ENCODE peak calls at places on chromosomes 11 and 22, in seven cellular contexts. C is mesenchymal stem cell, K is H9, E is IMR-90, N is H1, G is mesendoderm, A is trophoblast cell. M is an unnamed sample.

GRCh38 chr22:49153921-49154320 is 673.8 kb downstream of the BRD1 start:
- DNase-seq in K (no peak), C (no peak), G (no peak), A (no peak), N (no peak), E (no peak), M (no peak)

GRCh38 chr11:128328955-128329551 is 258.3 kb downstream of the ETS1 start:
- DNase-seq in E (no peak), K (no peak), N (no peak), A (no peak), C (no peak), G (peak), M (no peak)

GRCh38 chr11:27820249-27820648 is 120.0 kb upstream of the BDNF start:
- DNase-seq in C (no peak), E (peak), N (no peak), A (no peak), K (no peak), G (no peak), M (no peak)

GRCh38 chr11:126337472-126338241 is 17.8 kb upstream of the ST3GAL4 start:
- DNase-seq in C (no peak), A (no peak), E (no peak), K (no peak), G (no peak), N (no peak), M (no peak)

GRCh38 chr11:11391796-11392195 is 38.7 kb upstream of the CSNK2A3 start:
- DNase-seq in N (no peak), E (peak), A (peak), G (no peak), K (no peak), C (peak), M (no peak)

GRCh38 chr11:8019671-8020597 is 32.8 kb downstream of the EIF3F start:
- DNase-seq in G (no peak), N (peak), C (peak), E (peak), K (peak), A (no peak), M (no peak)

GRCh38 chr11:96448225-96448624 is 58.4 kb downstream of the JRKL start:
- DNase-seq in C (no peak), N (no peak), K (no peak), A (no peak), G (no peak), E (no peak), M (no peak)

GRCh38 chr11:75795276-75796090 is 19.5 kb upstream of the UVRAG start:
- DNase-seq in E (no peak), C (no peak), K (no peak), A (no peak), N (no peak), G (peak), M (no peak)

GRCh38 chr11:84824624-84825023 is 802.5 kb downstream of the DLG2 start:
- DNase-seq in C (peak), A (no peak), K (no peak), E (no peak), N (no peak), G (no peak), M (no peak)

GRCh38 chr22:29765905-29766631 is 739 bp downstream of the ZMAT5 start:
- DNase-seq in G (no peak), N (no peak), A (no peak), C (no peak), E (no peak), K (no peak), M (peak)

GRCh38 chr11:47394322-47395224 is 13.8 kb upstream of the SLC39A13 start:
- DNase-seq in C (peak), G (no peak), K (peak), N (no peak), A (no peak), E (peak), M (no peak)

GRCh38 chr11:6156628-6157367 is 13.3 kb downstream of the OR52B2 start:
- DNase-seq in K (no peak), E (no peak), N (no peak), G (peak), A (no peak), C (no peak), M (no peak)

GRCh38 chr11:92920295-92920694 is 49.2 kb upstream of the MTNR1B start:
- DNase-seq in A (no peak), G (no peak), E (no peak), N (no peak), K (no peak), C (no peak), M (no peak)

GRCh38 chr22:42964994-42965699 is 49.8 kb downstream of the PACSIN2 start:
- DNase-seq in G (peak), K (peak), E (peak), A (no peak), N (no peak), C (peak), M (no peak)

GRCh38 chr11:72229925-72230763 is 5.6 kb downstream of the INPPL1 start:
- DNase-seq in K (no peak), C (no peak), E (no peak), A (no peak), N (no peak), G (no peak), M (no peak)

GRCh38 chr11:130390071-130390758 is 38.2 kb downstream of the ADAMTS8 start:
- DNase-seq in N (no peak), A (peak), E (peak), G (peak), C (peak), K (no peak), M (no peak)

GRCh38 chr11:118232659-118233058 is 7.8 kb upstream of the JAML start:
- DNase-seq in E (no peak), A (no peak), G (no peak), K (no peak), C (no peak), N (no peak), M (no peak)

GRCh38 chr11:6414874-6415328 is 4.0 kb downstream of the APBB1 start:
- DNase-seq in N (no peak), G (no peak), A (no peak), E (no peak), K (no peak), C (no peak), M (no peak)

GRCh38 chr22:41327124-41327523 is 25.8 kb downstream of the ZC3H7B start:
- DNase-seq in G (no peak), C (no peak), E (no peak), A (no peak), K (no peak), N (no peak), M (no peak)

GRCh38 chr11:76670475-76671235 is at the start of gene LRRC32:
- DNase-seq in N (peak), G (peak), C (no peak), K (peak), A (peak), E (no peak), M (peak)

GRCh38 chr22:39300198-39300830 is 19.1 kb downstream of the RPL3 start:
- DNase-seq in C (peak), A (peak), N (no peak), E (no peak), G (peak), K (no peak), M (no peak)

GRCh38 chr11:114157476-114158050 is 98.1 kb downstream of the ZBTB16 start:
- DNase-seq in A (no peak), K (no peak), G (no peak), C (no peak), N (no peak), E (no peak), M (no peak)
- H2BK5ac ChIP-seq in A (no peak), K (no peak), G (no peak), C (no peak), N (no peak), E (no peak), M (peak)

DNA sequence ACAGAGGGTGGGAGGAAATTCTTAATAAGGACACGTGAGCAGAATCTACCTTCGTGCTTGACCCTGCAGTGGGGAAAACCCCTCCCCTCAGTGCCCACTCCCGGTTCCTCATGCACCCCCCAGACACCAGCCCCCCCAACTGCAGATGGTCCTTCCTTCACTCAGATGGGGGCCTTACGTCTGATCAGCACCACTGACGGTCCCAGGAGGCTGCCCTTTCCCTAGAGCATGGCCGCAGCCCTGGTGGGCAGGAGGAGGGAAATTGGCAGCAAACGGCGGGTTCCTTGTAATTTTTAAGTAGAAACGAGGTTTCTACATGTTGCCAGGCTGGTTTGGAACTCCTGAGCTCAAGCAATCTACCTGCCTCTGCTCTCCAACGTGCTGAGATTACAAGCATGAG is 477.7 kb downstream of the TBC1D22A start:
- DNase-seq in G (no peak), K (no peak), E (no peak), N (no peak), C (no peak), A (no peak), M (no peak)
- H2BK5ac ChIP-seq in G (no peak), K (no peak), E (no peak), N (no peak), C (no peak), A (no peak), M (no peak)

GRCh38 chr11:70024773-70025045 is 53.4 kb upstream of the ANO1 start:
- DNase-seq in A (no peak), G (no peak), N (no peak), C (no peak), E (no peak), K (peak), M (no peak)
- H2BK5ac ChIP-seq in A (no peak), G (no peak), N (no peak), C (no peak), E (no peak), K (no peak), M (no peak)

GRCh38 chr22:44804327-44804726 is 52.0 kb downstream of the ARHGAP8 start:
- DNase-seq in G (no peak), N (no peak), E (no peak), A (no peak), K (no peak), C (no peak), M (no peak)
- H2BK5ac ChIP-seq in G (no peak), N (no peak), E (no peak), A (no peak), K (no peak), C (no peak), M (peak)

M was measured in neuronal stem cell.